ENCODE peak calls at places on chromosomes 7 and 10, in nine cellular contexts. L, H, R, U, G, X, B, E and F are unnamed samples.
A peak's percentile ranks its signal among the peaks of the same experiment; 100 is the strongest.

GRCh38 chr7:44293561-44294324 is 31.7 kb downstream of the CAMK2B start:
- DNase-seq in E (no peak), L (no peak), B (no peak), X (no peak), R (no peak), G (no peak), U (no peak), H (peak; percentile 2), F (no peak)

GRCh38 chr10:107914450-107915276 is 750.2 kb upstream of the SORCS1 start:
- DNase-seq in U (no peak), B (no peak), X (no peak), G (no peak), E (no peak), L (no peak), R (peak; percentile 10), H (peak; percentile 30), F (no peak)

GRCh38 chr10:70584941-70585544 is 17.5 kb downstream of the PRF1 start:
- DNase-seq in H (peak; percentile 35), X (peak; percentile 93), E (no peak), G (no peak), U (no peak), R (peak; percentile 60), L (no peak), B (no peak), F (no peak)

GRCh38 chr10:12921163-12921562 is 80.3 kb downstream of the CCDC3 start:
- DNase-seq in H (no peak), X (no peak), U (no peak), R (no peak), G (no peak), B (no peak), E (no peak), L (no peak), F (no peak)

GRCh38 chr10:128062331-128062730 is 63.9 kb downstream of the MKI67 start:
- DNase-seq in E (no peak), X (no peak), B (no peak), G (no peak), U (no peak), L (no peak), R (no peak), H (peak; percentile 60), F (no peak)

GRCh38 chr10:96910488-96911395 is 78.6 kb downstream of the LCOR start:
- DNase-seq in G (peak; percentile 36), U (peak; percentile 28), E (peak; percentile 35), L (peak; percentile 10), X (no peak), B (no peak), R (peak; percentile 59), H (peak; percentile 31), F (no peak)

GRCh38 chr10:123478112-123478511 is 188.0 kb upstream of the GPR26 start:
- DNase-seq in G (no peak), L (no peak), H (no peak), E (no peak), B (no peak), U (no peak), R (no peak), X (no peak), F (no peak)

GRCh38 chr10:98172495-98172894 is 38.0 kb downstream of the R3HCC1L start:
- DNase-seq in E (no peak), L (no peak), X (no peak), U (no peak), G (no peak), R (no peak), H (no peak), B (no peak), F (no peak)

GRCh38 chr10:84818956-84819355 is 490.6 kb downstream of the CCSER2 start:
- DNase-seq in L (no peak), U (no peak), B (no peak), G (no peak), X (peak; percentile 13), E (no peak), H (no peak), R (no peak), F (no peak)

GRCh38 chr7:25389489-25390106 is 161.3 kb upstream of the NPVF start:
- DNase-seq in X (peak; percentile 71), E (peak; percentile 70), H (peak; percentile 35), G (peak; percentile 22), R (peak; percentile 50), B (no peak), U (no peak), L (peak; percentile 47), F (no peak)

GRCh38 chr10:123007558-123008378 is 827 bp downstream of the IKZF5 start:
- DNase-seq in H (peak; percentile 15), L (peak; percentile 17), E (peak; percentile 54), U (peak; percentile 32), X (peak; percentile 14), R (peak; percentile 50), B (peak; percentile 38), G (peak; percentile 74), F (peak; percentile 36)

GRCh38 chr7:7696458-7697119 is 21.8 kb downstream of the RPA3 start:
- DNase-seq in R (no peak), H (no peak), B (no peak), E (no peak), X (no peak), U (peak; percentile 79), L (peak; percentile 17), G (peak; percentile 4), F (no peak)

GRCh38 chr7:116316838-116317612 is 106.7 kb downstream of the TES start:
- DNase-seq in H (no peak), X (no peak), G (peak; percentile 51), U (peak; percentile 99), E (peak; percentile 90), R (no peak), L (peak; percentile 99), B (no peak), F (no peak)

GRCh38 chr10:120508966-120509365 is 51.9 kb downstream of the PLPP4 start:
- DNase-seq in H (no peak), L (no peak), B (no peak), G (no peak), U (no peak), X (no peak), R (no peak), E (no peak), F (no peak)

GRCh38 chr7:104960741-104961479 is 53.1 kb upstream of the KMT2E start:
- DNase-seq in U (no peak), R (no peak), B (no peak), X (no peak), E (peak; percentile 66), L (no peak), G (no peak), H (no peak), F (no peak)